ENCODE peak calls at places on chromosome 15, in eight cellular contexts. L is CD8-positive, alpha-beta memory T cell; E is T1000; D is GM23338; R is GOT3; F is endothelial cell; P is hepatocyte; C is neuronal stem cell. U is an unnamed sample.

GRCh38 chr15:44308415-44308814 is 19.9 kb downstream of the GOLM2 start:
- DNase-seq in L (no peak), E (no peak), D (no peak), R (no peak), F (no peak), P (no peak), C (no peak), U (no peak)

GRCh38 chr15:90106522-90107117 is 4.4 kb upstream of the IDH2 start:
- DNase-seq in L (no peak), E (no peak), D (no peak), R (no peak), F (no peak), P (peak), C (no peak), U (no peak)

GRCh38 chr15:88647362-88648105 is 8.7 kb downstream of the ISG20 start:
- DNase-seq in L (no peak), E (no peak), D (no peak), R (no peak), F (no peak), P (no peak), C (no peak), U (no peak)

GRCh38 chr15:77515613-77516012 is 94.9 kb downstream of the HMG20A start:
- DNase-seq in L (no peak), E (no peak), D (no peak), R (no peak), F (no peak), P (no peak), C (no peak), U (no peak)

GRCh38 chr15:67232591-67232990 is 21.9 kb downstream of the AAGAB start:
- DNase-seq in L (no peak), E (no peak), D (no peak), R (no peak), F (no peak), P (peak), C (no peak), U (no peak)

GRCh38 chr15:67187351-67187854 is 67.1 kb downstream of the AAGAB start:
- DNase-seq in L (no peak), E (no peak), D (no peak), R (no peak), F (no peak), P (no peak), C (no peak), U (no peak)

GRCh38 chr15:73050561-73051297 is 1.5 kb upstream of the NEO1 start:
- DNase-seq in L (no peak), E (no peak), D (no peak), R (no peak), F (no peak), P (no peak), C (no peak), U (no peak)

GRCh38 chr15:30872341-30872748 is 31.4 kb upstream of the FAN1 start:
- DNase-seq in L (no peak), E (peak), D (no peak), R (peak), F (no peak), P (no peak), C (no peak), U (no peak)

GRCh38 chr15:99504823-99505551 is 60.8 kb upstream of the MEF2A start:
- DNase-seq in L (no peak), E (no peak), D (peak), R (no peak), F (no peak), P (no peak), C (no peak), U (no peak)

GRCh38 chr15:66094331-66094730 is 159.2 kb downstream of the MEGF11 start:
- DNase-seq in L (peak), E (no peak), D (no peak), R (no peak), F (no peak), P (no peak), C (no peak), U (no peak)

GRCh38 chr15:87944687-87945086 is 311.9 kb downstream of the NTRK3 start:
- DNase-seq in L (no peak), E (no peak), D (no peak), R (no peak), F (no peak), P (no peak), C (no peak), U (no peak)

GRCh38 chr15:29711531-29711930 is 110.7 kb downstream of the TJP1 start:
- DNase-seq in L (no peak), E (no peak), D (no peak), R (no peak), F (no peak), P (no peak), C (no peak), U (no peak)

GRCh38 chr15:29888651-29889050 is 66.4 kb upstream of the TJP1 start:
- DNase-seq in L (no peak), E (no peak), D (peak), R (no peak), F (no peak), P (peak), C (no peak), U (no peak)